ENCODE peak calls at places on chromosome 4, in four cellular contexts. L is iris pigment epithelial cell, X is HT-29, H is EL. Y is an unnamed sample.

GRCh38 chr4:139300431-139301142 is 718 bp upstream of the NAA15 start:
- DNase-seq in H (peak; percentile 70), L (peak; percentile 83), X (no peak), Y (no peak)

GRCh38 chr4:54423066-54423465 is 194.0 kb downstream of the PDGFRA start:
- DNase-seq in L (peak; percentile 4), X (no peak), H (peak; percentile 54), Y (no peak)

GRCh38 chr4:99816611-99817309 is at the start of gene DAPP1:
- DNase-seq in L (no peak), X (peak; percentile 76), H (no peak), Y (peak; percentile 31)

GRCh38 chr4:41438564-41438963 is 99.4 kb upstream of the LIMCH1 start:
- DNase-seq in X (no peak), H (peak; percentile 26), L (peak; percentile 77), Y (no peak)

GRCh38 chr4:165684177-165684870 is 188.7 kb upstream of the TLL1 start:
- DNase-seq in H (peak; percentile 66), X (no peak), L (peak; percentile 60), Y (no peak)

GRCh38 chr4:53175640-53176039 is 190.2 kb downstream of the SCFD2 start:
- DNase-seq in X (no peak), H (no peak), L (no peak), Y (no peak)

GRCh38 chr4:107997794-107998193 is 8.1 kb downstream of the HADH start:
- DNase-seq in X (no peak), L (no peak), H (no peak), Y (no peak)

GRCh38 chr4:181541396-181541795 is 701.8 kb upstream of the TENM3 start:
- DNase-seq in L (peak; percentile 54), H (no peak), X (no peak), Y (no peak)

GRCh38 chr4:141912831-141913230 is 276.4 kb downstream of the IL15 start:
- DNase-seq in L (no peak), X (no peak), H (no peak), Y (no peak)

GRCh38 chr4:175970734-175971133 is 94.9 kb upstream of the WDR17 start:
- DNase-seq in H (no peak), X (no peak), L (no peak), Y (no peak)

GRCh38 chr4:304987-305680 is at the start of gene ZNF732:
- DNase-seq in H (no peak), L (peak; percentile 93), X (no peak), Y (peak; percentile 26)

GRCh38 chr4:41545238-41545637 is 7.3 kb downstream of the LIMCH1 start:
- DNase-seq in H (no peak), L (no peak), X (no peak), Y (no peak)

GRCh38 chr4:151955721-151956340 is 195.0 kb upstream of the GATB start:
- DNase-seq in H (peak; percentile 55), X (no peak), L (no peak), Y (no peak)